ENCODE peak calls at places on chromosome 1, in four cellular contexts. N is NCI-H1417 treated with DMSO at 0.1 percent for 48 hours, C is K562, W is NCI-H2081. D is an unnamed sample.

GRCh38 chr1:183651621-183652020 is 1.5 kb downstream of the APOBEC4 start:
- DNase-seq in N (no peak), C (no peak), W (no peak), D (no peak)

GRCh38 chr1:24980836-24981631 is 51.0 kb upstream of the RUNX3 start:
- DNase-seq in W (no peak), N (no peak), C (no peak), D (no peak)

GRCh38 chr1:179637211-179637860 is 45.7 kb downstream of the TDRD5 start:
- DNase-seq in C (no peak), W (no peak), N (no peak), D (no peak)

GRCh38 chr1:89871768-89872473 is 51.1 kb downstream of the LRRC8D start:
- DNase-seq in W (no peak), N (no peak), C (no peak), D (no peak)

GRCh38 chr1:62637392-62638105 is 40.2 kb downstream of the ANGPTL3 start:
- DNase-seq in W (no peak), N (no peak), C (peak; percentile 11), D (no peak)

GRCh38 chr1:1119272-1119890 is 3.5 kb upstream of the C1orf159 start:
- DNase-seq in W (no peak), N (no peak), C (no peak), D (no peak)

GRCh38 chr1:158146165-158146564 is 34.5 kb upstream of the CD1D start:
- DNase-seq in W (no peak), C (peak; percentile 28), N (no peak), D (no peak)

GRCh38 chr1:58809327-58810040 is 25.6 kb upstream of the JUN start:
- DNase-seq in N (no peak), W (no peak), C (no peak), D (no peak)

GRCh38 chr1:27864264-27864895 is 8.0 kb upstream of the THEMIS2 start:
- DNase-seq in W (no peak), N (no peak), C (peak; percentile 39), D (no peak)

GRCh38 chr1:230570724-230571390 is 71.4 kb upstream of the COG2 start:
- DNase-seq in C (no peak), W (no peak), N (no peak), D (no peak)

GRCh38 chr1:89466307-89466925 is 58.2 kb upstream of the LRRC8B start:
- DNase-seq in N (no peak), C (no peak), W (no peak), D (no peak)

GRCh38 chr1:53947172-53947835 is 1.2 kb downstream of the LRRC42 start:
- DNase-seq in W (no peak), C (peak; percentile 16), N (no peak), D (no peak)

GRCh38 chr1:25800538-25801377 is 765 bp downstream of the SELENON start:
- DNase-seq in C (no peak), N (no peak), W (no peak), D (no peak)

GRCh38 chr1:73674945-73675561 is 522.9 kb downstream of the LRRIQ3 start:
- DNase-seq in C (no peak), W (peak; percentile 49), N (peak; percentile 20), D (peak; percentile 21)

GRCh38 chr1:2566106-2567045 is 10.2 kb downstream of the TNFRSF14 start:
- DNase-seq in C (no peak), N (no peak), W (no peak), D (no peak)

GRCh38 chr1:109298666-109299086 is 8.1 kb downstream of the MYBPHL start:
- DNase-seq in W (no peak), N (no peak), C (peak; percentile 79), D (no peak)

GRCh38 chr1:27026621-27027574 is 14.2 kb upstream of the TENT5B start:
- DNase-seq in N (no peak), C (peak; percentile 94), W (peak; percentile 78), D (peak; percentile 46)

GRCh38 chr1:68442822-68443556 is 6.8 kb downstream of the RPE65 start:
- DNase-seq in C (peak; percentile 35), N (no peak), W (peak; percentile 40), D (peak; percentile 71)